ENCODE peak calls at places on chromosome 21, in seven cellular contexts. One of them, this sample, is unnamed.

GRCh38 chr21:43929217-43929971 is 64.4 kb downstream of the AGPAT3 start:
- DNase-seq in colonic mucosa: peak
- DNase-seq in right lobe of liver: peak
- DNase-seq in Peyer's patch: no peak
- DNase-seq in astrocyte of the spinal cord: no peak
- DNase-seq in fibroblast of villous mesenchyme: no peak
- DNase-seq in thoracic aorta: no peak
- DNase-seq in this sample: no peak

GRCh38 chr21:15414057-15414456 is 315.7 kb upstream of the USP25 start:
- DNase-seq in fibroblast of villous mesenchyme: peak
- DNase-seq in right lobe of liver: no peak
- DNase-seq in thoracic aorta: no peak
- DNase-seq in Peyer's patch: no peak
- DNase-seq in colonic mucosa: no peak
- DNase-seq in astrocyte of the spinal cord: no peak
- DNase-seq in this sample: no peak

GRCh38 chr21:38486221-38486620 is 12.1 kb downstream of the ERG start:
- DNase-seq in astrocyte of the spinal cord: peak
- DNase-seq in colonic mucosa: no peak
- DNase-seq in right lobe of liver: no peak
- DNase-seq in fibroblast of villous mesenchyme: peak
- DNase-seq in Peyer's patch: no peak
- DNase-seq in thoracic aorta: no peak
- DNase-seq in this sample: no peak

GRCh38 chr21:15059397-15059796 is 5.4 kb downstream of the NRIP1 start:
- DNase-seq in astrocyte of the spinal cord: no peak
- DNase-seq in right lobe of liver: no peak
- DNase-seq in fibroblast of villous mesenchyme: no peak
- DNase-seq in thoracic aorta: no peak
- DNase-seq in colonic mucosa: no peak
- DNase-seq in Peyer's patch: no peak
- DNase-seq in this sample: no peak

GRCh38 chr21:15051652-15052554 is 12.9 kb downstream of the NRIP1 start:
- DNase-seq in astrocyte of the spinal cord: no peak
- DNase-seq in thoracic aorta: no peak
- DNase-seq in fibroblast of villous mesenchyme: peak
- DNase-seq in right lobe of liver: no peak
- DNase-seq in Peyer's patch: no peak
- DNase-seq in colonic mucosa: peak
- DNase-seq in this sample: no peak

GRCh38 chr21:17250651-17251294 is 262.1 kb upstream of the CXADR start:
- DNase-seq in astrocyte of the spinal cord: peak
- DNase-seq in colonic mucosa: no peak
- DNase-seq in Peyer's patch: no peak
- DNase-seq in fibroblast of villous mesenchyme: no peak
- DNase-seq in right lobe of liver: no peak
- DNase-seq in thoracic aorta: no peak
- DNase-seq in this sample: no peak

GRCh38 chr21:42062543-42063022 is 8.5 kb upstream of the UMODL1 start:
- DNase-seq in thoracic aorta: no peak
- DNase-seq in astrocyte of the spinal cord: no peak
- DNase-seq in right lobe of liver: no peak
- DNase-seq in colonic mucosa: peak
- DNase-seq in fibroblast of villous mesenchyme: no peak
- DNase-seq in Peyer's patch: peak
- DNase-seq in this sample: no peak

GRCh38 chr21:42650033-42650370 is 3.4 kb upstream of the PDE9A start:
- DNase-seq in right lobe of liver: peak
- DNase-seq in astrocyte of the spinal cord: no peak
- DNase-seq in Peyer's patch: no peak
- DNase-seq in thoracic aorta: no peak
- DNase-seq in colonic mucosa: no peak
- DNase-seq in fibroblast of villous mesenchyme: no peak
- DNase-seq in this sample: no peak

GRCh38 chr21:42461881-42462877 is 33.8 kb downstream of the RSPH1 start:
- DNase-seq in Peyer's patch: peak
- DNase-seq in fibroblast of villous mesenchyme: no peak
- DNase-seq in thoracic aorta: no peak
- DNase-seq in right lobe of liver: peak
- DNase-seq in colonic mucosa: peak
- DNase-seq in astrocyte of the spinal cord: no peak
- DNase-seq in this sample: no peak

GRCh38 chr21:33244082-33244780 is 14.5 kb downstream of the IFNAR2 start:
- DNase-seq in right lobe of liver: no peak
- DNase-seq in Peyer's patch: no peak
- DNase-seq in fibroblast of villous mesenchyme: no peak
- DNase-seq in colonic mucosa: no peak
- DNase-seq in thoracic aorta: no peak
- DNase-seq in astrocyte of the spinal cord: no peak
- DNase-seq in this sample: no peak

GRCh38 chr21:31130821-31131220 is 92.5 kb upstream of the KRTAP19-8 start:
- DNase-seq in Peyer's patch: no peak
- DNase-seq in astrocyte of the spinal cord: no peak
- DNase-seq in right lobe of liver: no peak
- DNase-seq in thoracic aorta: no peak
- DNase-seq in colonic mucosa: no peak
- DNase-seq in fibroblast of villous mesenchyme: no peak
- DNase-seq in this sample: no peak

GRCh38 chr21:35753308-35753707 is 307.0 kb downstream of the SETD4 start:
- DNase-seq in Peyer's patch: no peak
- DNase-seq in thoracic aorta: no peak
- DNase-seq in colonic mucosa: no peak
- DNase-seq in fibroblast of villous mesenchyme: no peak
- DNase-seq in astrocyte of the spinal cord: no peak
- DNase-seq in right lobe of liver: no peak
- DNase-seq in this sample: no peak

GRCh38 chr21:35748683-35749314 is 311.5 kb downstream of the SETD4 start:
- DNase-seq in fibroblast of villous mesenchyme: no peak
- DNase-seq in Peyer's patch: no peak
- DNase-seq in astrocyte of the spinal cord: no peak
- DNase-seq in thoracic aorta: no peak
- DNase-seq in right lobe of liver: no peak
- DNase-seq in colonic mucosa: no peak
- DNase-seq in this sample: no peak

GRCh38 chr21:35754583-35754982 is 305.7 kb downstream of the SETD4 start:
- DNase-seq in thoracic aorta: no peak
- DNase-seq in astrocyte of the spinal cord: no peak
- DNase-seq in Peyer's patch: no peak
- DNase-seq in right lobe of liver: no peak
- DNase-seq in colonic mucosa: no peak
- DNase-seq in fibroblast of villous mesenchyme: no peak
- DNase-seq in this sample: no peak

GRCh38 chr21:35751171-35751570 is 309.2 kb downstream of the SETD4 start:
- DNase-seq in thoracic aorta: no peak
- DNase-seq in colonic mucosa: no peak
- DNase-seq in astrocyte of the spinal cord: no peak
- DNase-seq in fibroblast of villous mesenchyme: no peak
- DNase-seq in right lobe of liver: no peak
- DNase-seq in Peyer's patch: no peak
- DNase-seq in this sample: no peak

DNA sequence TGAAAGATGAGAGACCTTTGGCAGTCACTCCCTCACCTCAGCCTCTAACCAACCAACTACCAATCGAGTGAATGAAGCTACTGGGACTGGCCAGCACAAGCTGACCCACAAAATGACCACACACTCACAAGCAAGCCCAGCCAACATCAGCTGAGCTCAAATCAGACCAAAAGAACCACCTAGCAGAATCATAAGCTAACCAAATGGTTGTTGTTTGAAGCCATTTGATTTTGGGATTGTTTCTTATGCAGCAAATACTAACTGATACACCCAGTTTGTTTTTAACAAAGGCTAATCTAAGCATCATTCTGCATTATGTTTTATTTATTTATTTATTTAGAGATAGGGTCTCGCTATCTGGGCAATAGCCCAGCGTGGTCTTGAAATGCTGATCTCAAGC is 310.4 kb downstream of the SETD4 start:
- DNase-seq in right lobe of liver: no peak
- DNase-seq in astrocyte of the spinal cord: no peak
- DNase-seq in colonic mucosa: no peak
- DNase-seq in fibroblast of villous mesenchyme: no peak
- DNase-seq in thoracic aorta: no peak
- DNase-seq in Peyer's patch: no peak
- DNase-seq in this sample: no peak
- TF ChIP-seq CTCF in right lobe of liver: no peak
- TF ChIP-seq CTCF in astrocyte of the spinal cord: no peak
- TF ChIP-seq CTCF in colonic mucosa: no peak
- TF ChIP-seq CTCF in fibroblast of villous mesenchyme: no peak
- TF ChIP-seq CTCF in thoracic aorta: no peak
- TF ChIP-seq CTCF in Peyer's patch: no peak
- TF ChIP-seq CTCF in this sample: no peak

GRCh38 chr21:25734654-25735220 is at the start of the genes ATP5PF and GABPA:
- DNase-seq in right lobe of liver: peak
- DNase-seq in thoracic aorta: peak
- DNase-seq in Peyer's patch: peak
- DNase-seq in astrocyte of the spinal cord: peak
- DNase-seq in fibroblast of villous mesenchyme: peak
- DNase-seq in colonic mucosa: peak
- DNase-seq in this sample: peak

GRCh38 chr21:25733859-25734653 is 648 bp downstream of the ATP5PF start:
- DNase-seq in thoracic aorta: no peak
- DNase-seq in fibroblast of villous mesenchyme: peak
- DNase-seq in right lobe of liver: peak
- DNase-seq in astrocyte of the spinal cord: peak
- DNase-seq in colonic mucosa: peak
- DNase-seq in Peyer's patch: no peak
- DNase-seq in this sample: no peak

GRCh38 chr21:25732091-25732760 is 2.5 kb downstream of the ATP5PF start:
- DNase-seq in thoracic aorta: no peak
- DNase-seq in colonic mucosa: no peak
- DNase-seq in astrocyte of the spinal cord: no peak
- DNase-seq in Peyer's patch: no peak
- DNase-seq in fibroblast of villous mesenchyme: peak
- DNase-seq in right lobe of liver: no peak
- DNase-seq in this sample: no peak

GRCh38 chr21:25735895-25736597 is 1.3 kb downstream of the GABPA start:
- DNase-seq in Peyer's patch: no peak
- DNase-seq in right lobe of liver: no peak
- DNase-seq in astrocyte of the spinal cord: peak
- DNase-seq in colonic mucosa: no peak
- DNase-seq in fibroblast of villous mesenchyme: peak
- DNase-seq in thoracic aorta: no peak
- DNase-seq in this sample: no peak

DNA sequence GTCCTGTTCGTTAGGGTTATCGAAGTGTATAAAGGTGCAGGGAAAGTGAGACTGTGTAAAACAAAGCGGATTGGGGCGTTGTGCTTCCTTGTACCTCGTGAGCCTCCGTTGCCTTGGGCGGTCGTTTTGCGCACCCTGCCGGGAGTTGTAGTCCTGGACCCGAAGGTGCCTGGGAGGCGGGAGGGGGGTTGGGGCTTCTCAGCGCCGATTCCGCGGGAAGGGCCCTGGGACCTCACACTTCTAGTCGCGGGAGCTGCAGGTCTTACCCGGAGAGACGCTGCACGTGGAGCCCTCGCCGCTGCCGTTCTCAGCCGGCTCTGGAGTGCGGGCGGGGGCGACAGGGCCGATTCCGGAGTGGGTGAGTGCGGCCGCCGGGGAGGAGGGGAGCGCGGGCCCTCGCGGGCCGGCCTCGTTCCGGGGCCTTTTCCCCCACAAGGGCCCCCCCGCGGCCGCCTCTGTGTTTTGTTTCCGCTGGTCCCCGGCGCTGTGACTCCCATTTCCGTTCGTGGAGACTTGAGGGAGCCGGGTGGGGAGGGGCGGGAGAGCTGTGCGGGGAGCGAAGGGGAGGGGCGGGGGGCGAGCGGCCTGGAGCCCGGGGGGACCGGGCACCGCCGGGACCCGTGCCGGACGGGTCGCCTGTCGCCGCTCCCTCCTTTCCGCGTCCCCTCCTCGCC is 586 bp downstream of the GABPA start:
- DNase-seq in right lobe of liver: peak
- DNase-seq in colonic mucosa: peak
- DNase-seq in Peyer's patch: peak
- DNase-seq in fibroblast of villous mesenchyme: peak
- DNase-seq in thoracic aorta: peak
- DNase-seq in astrocyte of the spinal cord: peak
- DNase-seq in this sample: peak
- TF ChIP-seq CTCF in right lobe of liver: no peak
- TF ChIP-seq CTCF in colonic mucosa: no peak
- TF ChIP-seq CTCF in Peyer's patch: no peak
- TF ChIP-seq CTCF in fibroblast of villous mesenchyme: peak
- TF ChIP-seq CTCF in thoracic aorta: no peak
- TF ChIP-seq CTCF in astrocyte of the spinal cord: no peak
- TF ChIP-seq CTCF in this sample: no peak

DNA sequence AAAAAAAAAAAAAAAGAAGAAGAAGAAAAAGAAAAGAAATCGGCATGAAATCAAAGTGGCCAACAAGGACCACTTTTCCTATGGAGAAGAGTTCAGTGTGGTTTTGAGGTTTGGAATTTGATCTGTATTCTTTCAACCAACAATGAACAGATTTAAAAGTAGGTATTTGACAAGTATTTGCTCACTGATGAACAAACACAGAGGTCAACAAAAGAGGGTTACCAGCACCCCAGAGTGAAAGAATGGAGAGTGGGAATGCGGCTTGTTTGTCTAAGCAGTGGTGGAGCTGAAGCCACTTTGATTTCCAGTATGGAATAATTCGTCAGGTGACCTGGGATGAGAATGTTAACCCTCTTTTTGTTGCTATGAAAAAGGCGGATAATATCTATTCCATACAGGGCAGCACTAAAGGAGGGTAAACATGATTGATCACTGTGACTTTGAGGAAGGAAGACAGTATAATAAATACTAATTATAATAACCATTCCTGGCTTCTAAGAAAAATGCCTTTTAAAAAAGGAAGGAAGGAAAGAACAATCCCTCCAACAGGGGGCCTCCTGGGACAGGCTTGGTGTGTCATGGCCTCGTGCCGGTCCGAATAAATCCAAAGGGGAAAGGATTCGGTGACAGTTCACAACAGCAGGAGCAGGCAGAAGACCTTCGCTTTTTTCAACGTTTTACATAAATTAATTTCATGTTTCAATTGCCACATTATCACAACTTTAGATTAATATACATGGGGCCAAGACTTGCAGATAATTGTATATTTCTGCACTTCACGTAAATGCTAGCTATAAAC is 37.2 kb upstream of the SIM2 start:
- DNase-seq in thoracic aorta: no peak
- DNase-seq in colonic mucosa: peak
- DNase-seq in astrocyte of the spinal cord: peak
- DNase-seq in Peyer's patch: no peak
- DNase-seq in fibroblast of villous mesenchyme: peak
- DNase-seq in right lobe of liver: peak
- DNase-seq in this sample: no peak
- TF ChIP-seq CTCF in thoracic aorta: no peak
- TF ChIP-seq CTCF in colonic mucosa: peak
- TF ChIP-seq CTCF in astrocyte of the spinal cord: peak
- TF ChIP-seq CTCF in Peyer's patch: no peak
- TF ChIP-seq CTCF in fibroblast of villous mesenchyme: peak
- TF ChIP-seq CTCF in right lobe of liver: peak
- TF ChIP-seq CTCF in this sample: no peak

DNA sequence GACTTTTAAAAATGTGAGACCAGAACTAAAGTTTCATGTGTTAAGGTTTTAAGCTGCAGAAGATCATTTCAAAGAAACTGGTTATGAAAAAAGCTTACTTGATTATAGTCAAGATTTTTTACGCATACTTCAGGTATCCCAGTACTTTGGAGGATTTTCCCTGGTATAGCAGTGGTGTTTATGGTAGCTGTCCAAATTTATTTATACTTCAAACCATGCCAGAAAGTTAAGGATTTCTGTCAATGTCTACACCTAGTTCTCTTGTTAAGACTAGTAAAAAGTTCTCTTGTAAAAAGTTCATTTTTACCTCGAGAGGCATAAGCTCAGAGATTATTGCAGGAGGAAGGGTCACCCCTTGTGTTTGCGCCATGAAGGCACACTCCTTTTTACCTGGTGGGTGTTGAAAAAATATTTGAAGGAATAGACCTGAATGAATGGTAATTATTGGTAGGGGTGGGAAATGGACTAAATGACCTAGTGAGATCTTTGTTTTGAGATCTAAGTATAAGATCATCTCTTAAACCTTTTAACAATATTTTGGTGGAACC is 2.8 kb downstream of the DYRK1A start:
- DNase-seq in astrocyte of the spinal cord: no peak
- DNase-seq in right lobe of liver: no peak
- DNase-seq in fibroblast of villous mesenchyme: no peak
- DNase-seq in Peyer's patch: no peak
- DNase-seq in colonic mucosa: no peak
- DNase-seq in thoracic aorta: no peak
- DNase-seq in this sample: no peak
- TF ChIP-seq CTCF in astrocyte of the spinal cord: no peak
- TF ChIP-seq CTCF in right lobe of liver: no peak
- TF ChIP-seq CTCF in fibroblast of villous mesenchyme: no peak
- TF ChIP-seq CTCF in Peyer's patch: no peak
- TF ChIP-seq CTCF in colonic mucosa: no peak
- TF ChIP-seq CTCF in thoracic aorta: no peak
- TF ChIP-seq CTCF in this sample: no peak